ENCODE peak calls at places on chromosomes 3 and 15, in seven cellular contexts. E is tibial nerve; B is fibroblast of lung; W is CD8-positive, alpha-beta T cell; G is IMR-90; Q is psoas muscle; V is body of pancreas. M is an unnamed sample.

GRCh38 chr3:108053025-108053424 is 37.8 kb downstream of the CD47 start:
- DNase-seq in E (no peak), V (peak; percentile 9), Q (no peak), G (no peak), W (no peak), B (no peak), M (peak; percentile 7)

GRCh38 chr3:45035441-45036301 is 9.6 kb downstream of the CLEC3B start:
- DNase-seq in E (no peak), Q (peak; percentile 67), V (peak; percentile 21), B (peak; percentile 59), G (peak; percentile 35), W (no peak), M (no peak)

GRCh38 chr3:27271890-27272289 is 97.3 kb downstream of the NEK10 start:
- DNase-seq in G (no peak), W (no peak), B (no peak), V (no peak), E (no peak), Q (no peak), M (no peak)

GRCh38 chr3:16869606-16870005 is 15.1 kb upstream of the PLCL2 start:
- DNase-seq in E (no peak), W (no peak), Q (no peak), B (no peak), G (no peak), V (no peak), M (no peak)

GRCh38 chr3:111971533-111971932 is 7.3 kb upstream of the ABHD10 start:
- DNase-seq in G (no peak), B (no peak), V (peak; percentile 19), E (no peak), W (no peak), Q (no peak), M (no peak)

GRCh38 chr15:31464216-31465082 is 137.8 kb downstream of the KLF13 start:
- DNase-seq in W (no peak), V (no peak), E (no peak), Q (no peak), B (no peak), G (no peak), M (no peak)

GRCh38 chr3:14595561-14595960 is 55.4 kb upstream of the GRIP2 start:
- DNase-seq in B (no peak), G (no peak), V (no peak), E (no peak), Q (no peak), W (no peak), M (no peak)

GRCh38 chr3:149970716-149971402 is at the start of gene PFN2:
- DNase-seq in V (peak; percentile 72), B (peak; percentile 85), G (peak; percentile 73), E (peak; percentile 28), Q (peak; percentile 90), W (peak; percentile 37), M (peak; percentile 57)

GRCh38 chr15:64032327-64032726 is 14.0 kb downstream of the DAPK2 start:
- DNase-seq in W (no peak), E (no peak), V (no peak), Q (no peak), G (no peak), B (no peak), M (no peak)

GRCh38 chr15:98503970-98504369 is 144.4 kb upstream of the IGF1R start:
- DNase-seq in G (peak; percentile 50), E (peak; percentile 53), Q (no peak), V (no peak), W (no peak), B (peak; percentile 99), M (no peak)

GRCh38 chr15:92954578-92954977 is 54.5 kb downstream of the CHD2 start:
- DNase-seq in B (no peak), G (no peak), Q (no peak), E (no peak), W (no peak), V (no peak), M (no peak)

GRCh38 chr3:128493221-128494151 is 485 bp upstream of the GATA2 start:
- DNase-seq in E (no peak), V (peak; percentile 45), B (no peak), G (no peak), Q (no peak), W (no peak), M (no peak)

GRCh38 chr3:30649572-30650310 is 43.3 kb downstream of the TGFBR2 start:
- DNase-seq in Q (no peak), E (no peak), B (peak; percentile 78), G (peak; percentile 88), W (no peak), V (no peak), M (no peak)

GRCh38 chr15:58165661-58166060 is 27.5 kb downstream of the AQP9 start:
- DNase-seq in B (peak; percentile 58), Q (no peak), E (peak; percentile 43), W (no peak), V (peak; percentile 80), G (peak; percentile 9), M (no peak)

GRCh38 chr3:114519415-114519814 is 225.6 kb downstream of the TIGIT start:
- DNase-seq in Q (peak; percentile 52), E (no peak), B (peak; percentile 84), V (peak; percentile 46), G (peak; percentile 81), W (no peak), M (peak; percentile 29)

GRCh38 chr3:115623414-115623868 is at the start of gene GAP43:
- DNase-seq in V (peak; percentile 25), B (peak; percentile 87), G (peak; percentile 86), W (no peak), Q (peak; percentile 48), E (peak; percentile 4), M (peak; percentile 11)

GRCh38 chr3:10116138-10116460 is 624 bp downstream of the BRK1 start:
- DNase-seq in W (no peak), Q (no peak), G (peak; percentile 54), E (no peak), V (no peak), B (no peak), M (peak; percentile 10)

GRCh38 chr15:88603885-88604284 is 17.3 kb upstream of the AEN start:
- DNase-seq in Q (no peak), E (no peak), B (no peak), V (peak; percentile 19), W (no peak), G (no peak), M (no peak)

GRCh38 chr15:62999923-63000484 is 42.5 kb upstream of the TPM1 start:
- DNase-seq in V (peak; percentile 30), Q (no peak), B (no peak), E (no peak), G (no peak), W (no peak), M (no peak)
- H3K27ac ChIP-seq in V (no peak overlapping the region), Q (no peak overlapping the region), B (no peak overlapping the region), E (no peak overlapping the region), G (no peak overlapping the region), W (no peak overlapping the region), M (no peak overlapping the region)

DNA sequence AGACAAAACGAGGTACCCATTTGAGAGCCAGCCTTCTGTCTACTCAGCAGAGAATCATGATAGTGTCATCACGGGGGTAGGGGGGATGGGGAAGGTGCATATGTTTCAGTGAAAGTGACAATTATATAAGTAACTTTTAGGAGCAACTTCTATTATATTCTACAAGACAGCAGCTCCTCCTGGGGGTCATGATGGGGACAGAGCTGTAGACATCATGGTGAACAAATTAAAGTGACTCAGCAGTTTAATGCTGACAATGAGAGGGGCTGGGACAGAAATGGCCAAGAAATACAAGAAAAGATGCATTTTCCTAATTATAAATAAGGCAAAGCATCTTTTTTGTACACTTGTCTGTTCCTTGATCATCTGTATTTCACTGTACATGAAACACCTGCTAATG is 11.8 kb downstream of the CAPN3 start:
- DNase-seq in W (no peak), B (peak; percentile 23), V (no peak), Q (no peak), G (peak; percentile 37), E (no peak), M (no peak)
- TF ChIP-seq CTCF in W (no peak), B (peak; percentile 2), V (no peak), Q (no peak), G (peak; percentile 36), E (no peak), M (no peak)

DNA sequence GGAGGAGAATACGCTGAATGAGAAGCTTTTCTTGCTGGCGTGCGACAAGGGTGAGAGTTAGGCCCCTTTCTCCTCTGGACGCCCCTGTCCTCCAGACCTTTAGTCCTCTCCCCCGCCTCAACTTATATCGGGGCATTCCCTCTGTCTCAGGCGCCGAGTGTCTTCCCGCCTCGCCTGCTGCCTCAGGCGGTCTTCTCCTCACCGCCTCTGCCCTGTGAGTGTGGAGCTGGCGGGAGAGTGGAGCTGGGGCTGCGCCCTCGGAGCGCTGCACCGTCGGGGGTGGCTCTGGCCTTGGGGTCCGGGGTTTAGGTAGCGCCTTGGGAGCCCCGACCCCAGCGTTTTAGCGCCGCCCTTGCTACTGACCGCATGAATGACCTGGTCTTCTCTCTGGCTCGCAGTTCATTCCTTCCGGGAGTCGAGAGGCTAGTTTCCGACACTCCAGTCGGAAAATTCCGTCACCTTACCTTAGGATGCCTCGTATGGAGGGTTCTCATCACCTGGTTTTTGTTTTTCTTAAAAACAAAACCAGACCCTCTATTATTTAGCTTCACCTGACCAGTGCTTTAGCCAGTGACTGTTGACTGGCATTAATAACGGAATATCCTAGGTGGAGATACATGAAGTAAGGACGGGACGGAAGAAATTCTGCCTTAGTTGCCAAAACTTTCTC is 983 bp downstream of the TRPC1 start:
- DNase-seq in B (no peak), V (peak; percentile 22), E (peak; percentile 16), G (peak; percentile 18), W (no peak), Q (peak; percentile 61), M (peak; percentile 34)
- H3K27ac ChIP-seq in B (peak overlapping the region; percentile 81), V (no peak overlapping the region), E (peak overlapping the region; percentile 84), G (peak overlapping the region; percentile 79), W (no peak overlapping the region), Q (peak overlapping the region; percentile 77), M (peak overlapping the region; percentile 85)

GRCh38 chr3:37811625-37812356 is 49.9 kb upstream of the CTDSPL start:
- DNase-seq in G (peak; percentile 51), W (no peak), E (no peak), Q (no peak), B (peak; percentile 38), V (no peak), M (no peak)

GRCh38 chr3:37816271-37816670 is 45.4 kb upstream of the CTDSPL start:
- DNase-seq in E (no peak), W (no peak), G (peak; percentile 49), V (no peak), Q (no peak), B (no peak), M (no peak)

GRCh38 chr3:37813403-37813802 is 48.3 kb upstream of the CTDSPL start:
- DNase-seq in V (no peak), G (no peak), B (no peak), E (no peak), Q (no peak), W (no peak), M (no peak)

GRCh38 chr3:37812497-37812896 is 49.2 kb upstream of the CTDSPL start:
- DNase-seq in G (peak; percentile 63), W (no peak), B (peak; percentile 49), Q (no peak), E (peak; percentile 34), V (peak; percentile 11), M (no peak)

GRCh38 chr3:37814547-37814946 is 47.1 kb upstream of the CTDSPL start:
- DNase-seq in G (peak; percentile 31), B (peak; percentile 50), V (no peak), E (no peak), W (no peak), Q (no peak), M (peak; percentile 2)
- TF ChIP-seq CTCF in G (peak; percentile 51), B (peak; percentile 15), V (no peak), E (peak; percentile 28), W (no peak), Q (no peak), M (peak; percentile 19)